ENCODE peak calls at places on chromosomes 6 and 20, in four cellular contexts. P is heart left ventricle, T is transverse colon, S is tibial nerve. C is an unnamed sample.

GRCh38 chr6:150573041-150573681 is 26.5 kb upstream of the PLEKHG1 start:
- DNase-seq in P (peak), S (no peak), T (no peak), C (no peak)

GRCh38 chr20:4717816-4718215 is 3.9 kb upstream of the PRND start:
- DNase-seq in P (no peak), T (no peak), S (no peak), C (no peak)

GRCh38 chr6:16966821-16967817 is 134.7 kb upstream of the STMND1 start:
- DNase-seq in T (no peak), S (no peak), P (no peak), C (no peak)

GRCh38 chr6:101439790-101440189 is 46.3 kb downstream of the GRIK2 start:
- DNase-seq in S (no peak), P (no peak), T (no peak), C (no peak)

GRCh38 chr6:2524090-2524489 is 226.6 kb downstream of the MYLK4 start:
- DNase-seq in P (no peak), T (no peak), S (no peak), C (no peak)

GRCh38 chr6:42441661-42442081 is 10.1 kb downstream of the TRERF1 start:
- DNase-seq in S (no peak), P (no peak), T (no peak), C (no peak)

GRCh38 chr6:27899543-27899942 is 12.7 kb downstream of the OR2B2 start:
- DNase-seq in T (no peak), S (no peak), P (no peak), C (no peak)

GRCh38 chr6:69732640-69733039 is 64.2 kb downstream of the LMBRD1 start:
- DNase-seq in T (no peak), P (no peak), S (no peak), C (no peak)

GRCh38 chr6:93799226-93799625 is 379.9 kb upstream of the EPHA7 start:
- DNase-seq in P (no peak), T (no peak), S (no peak), C (no peak)

GRCh38 chr6:85449818-85450577 is at the start of gene NT5E:
- DNase-seq in P (peak), S (peak), T (peak), C (peak)
- TF ChIP-seq POLR2A in P (no peak), S (peak), T (peak), C (peak)

GRCh38 chr6:116087437-116088027 is 13.1 kb upstream of the NT5DC1 start:
- DNase-seq in S (no peak), P (no peak), T (no peak), C (no peak)
- TF ChIP-seq POLR2A in S (no peak), P (no peak), T (no peak), C (no peak)

GRCh38 chr6:47571488-47571887 is 93.9 kb downstream of the CD2AP start:
- DNase-seq in P (no peak), T (no peak), S (no peak), C (no peak)
- TF ChIP-seq POLR2A in P (no peak), T (no peak), S (no peak), C (no peak)

GRCh38 chr6:5003604-5004372 is at the start of gene RPP40:
- DNase-seq in P (peak), S (peak), T (peak), C (peak)
- TF ChIP-seq POLR2A in P (peak), S (peak), T (no peak), C (peak)

DNA sequence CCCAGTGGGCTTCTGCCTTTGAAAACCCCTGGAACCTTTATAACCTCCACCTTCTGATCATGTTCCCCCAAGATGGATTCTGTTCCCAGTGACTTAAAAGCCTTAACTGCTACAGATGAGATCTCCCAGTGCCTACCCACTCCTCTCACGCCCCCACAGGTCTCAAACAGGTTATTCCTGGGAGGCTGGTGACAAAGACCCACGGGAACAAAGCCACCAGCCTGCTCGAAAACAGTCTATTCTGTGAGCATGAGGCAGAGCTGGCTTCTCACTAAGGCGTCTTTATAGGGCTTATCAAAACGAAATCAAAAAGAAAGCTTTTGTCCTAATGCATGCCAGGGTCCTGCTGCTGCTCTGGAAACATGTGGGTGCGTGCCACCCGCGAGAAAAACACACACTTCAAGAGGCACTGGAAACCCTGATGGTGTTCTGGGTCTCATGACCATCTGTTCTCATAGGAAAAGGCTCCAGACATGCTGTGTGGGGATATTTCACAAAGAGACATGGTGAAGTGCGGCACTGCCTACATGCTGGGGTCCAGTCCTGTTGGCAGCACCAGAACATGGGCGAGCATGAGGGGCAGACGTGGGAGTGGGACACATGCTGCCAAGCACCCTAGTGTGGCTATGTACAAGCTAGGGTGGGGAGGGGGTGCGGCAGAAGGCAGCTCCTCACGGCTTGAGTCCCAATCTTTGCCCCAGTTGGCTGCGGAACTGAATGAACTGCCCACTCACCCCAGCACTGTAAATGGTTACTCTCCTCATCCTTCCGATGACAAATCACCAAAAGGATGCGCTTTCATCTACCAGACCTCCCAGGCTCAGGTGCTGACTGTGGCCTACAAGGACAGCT is 2.1 kb downstream of the FKBP1A start:
- DNase-seq in T (no peak), S (no peak), P (no peak), C (no peak)
- TF ChIP-seq POLR2A in T (no peak), S (no peak), P (no peak), C (no peak)

DNA sequence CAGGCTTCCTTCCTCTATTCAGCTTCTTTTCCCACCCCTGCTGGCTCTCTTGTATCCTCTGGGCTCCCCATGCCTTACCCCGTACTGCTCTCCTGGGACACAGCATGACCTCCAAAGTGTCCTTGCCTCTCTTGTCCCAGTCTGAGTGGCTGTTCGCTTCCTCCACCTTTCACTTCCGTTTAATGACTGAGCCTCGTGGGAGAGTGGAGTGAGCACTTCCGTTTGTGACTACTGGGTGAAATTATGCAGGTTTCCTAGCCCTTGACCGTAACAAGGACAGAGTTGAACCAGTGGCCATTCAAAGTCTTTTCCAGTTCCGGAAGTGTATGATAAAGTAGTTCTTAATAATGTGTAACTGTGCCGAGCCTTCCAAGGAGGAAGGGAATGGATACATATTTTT is 109.2 kb downstream of the ARID1B start:
- DNase-seq in T (no peak), S (no peak), P (peak), C (no peak)
- TF ChIP-seq POLR2A in T (no peak), S (no peak), P (no peak), C (no peak)